ENCODE peak calls at places on chromosomes 3 and 15, in seven cellular contexts. S, X, H, K, T, D and W are unnamed samples.

GRCh38 chr3:173066044-173066679 is 74.9 kb downstream of the SPATA16 start:
- DNase-seq in S (peak; percentile 11), H (no peak), X (peak; percentile 28), D (no peak), T (no peak), K (no peak), W (peak; percentile 76)

GRCh38 chr3:179510496-179510895 is 52.2 kb upstream of the ACTL6A start:
- DNase-seq in D (no peak), T (no peak), X (no peak), H (no peak), K (no peak), S (no peak), W (no peak)

GRCh38 chr15:75452968-75453702 is 1.6 kb upstream of the SIN3A start:
- DNase-seq in X (peak; percentile 86), H (peak; percentile 58), D (peak; percentile 32), T (no peak), S (no peak), K (peak; percentile 80), W (peak; percentile 55)

GRCh38 chr3:12990781-12991480 is 82.3 kb downstream of the IQSEC1 start:
- DNase-seq in T (no peak), X (peak; percentile 57), D (peak; percentile 87), K (no peak), S (peak; percentile 94), H (no peak), W (peak; percentile 88)

GRCh38 chr15:62874933-62875625 is 167.5 kb upstream of the TPM1 start:
- DNase-seq in D (no peak), X (no peak), K (no peak), T (no peak), H (no peak), S (no peak), W (peak; percentile 44)

GRCh38 chr3:114221165-114221880 is 16.1 kb downstream of the ZNF80 start:
- DNase-seq in S (no peak), T (no peak), K (no peak), D (no peak), H (no peak), X (no peak), W (no peak)

GRCh38 chr3:188578579-188579363 is 424.8 kb downstream of the LPP start:
- DNase-seq in H (no peak), S (peak; percentile 91), T (no peak), K (no peak), D (no peak), X (no peak), W (peak; percentile 57)

GRCh38 chr3:4438296-4438695 is 28.8 kb downstream of the SUMF1 start:
- DNase-seq in K (no peak), S (no peak), D (peak; percentile 82), X (peak; percentile 33), T (no peak), H (no peak), W (no peak)

GRCh38 chr3:111803123-111803593 is 55.9 kb upstream of the PHLDB2 start:
- DNase-seq in D (peak; percentile 88), H (no peak), X (peak; percentile 19), S (peak; percentile 97), T (no peak), K (no peak), W (peak; percentile 86)

GRCh38 chr3:2247249-2247648 is 148.6 kb downstream of the CNTN4 start:
- DNase-seq in K (no peak), X (no peak), H (no peak), S (no peak), T (no peak), D (no peak), W (no peak)

GRCh38 chr15:66670698-66671580 is 31.1 kb upstream of the SMAD6 start:
- DNase-seq in S (no peak), T (peak; percentile 58), D (peak; percentile 82), K (peak; percentile 94), H (no peak), X (peak; percentile 94), W (no peak)

GRCh38 chr3:125374501-125374995 is 577 bp downstream of the ZNF148 start:
- DNase-seq in D (no peak), S (peak; percentile 38), K (peak; percentile 57), T (no peak), H (peak; percentile 46), X (peak; percentile 88), W (peak; percentile 69)

GRCh38 chr3:174358252-174358651 is 500.9 kb upstream of the NAALADL2 start:
- DNase-seq in H (no peak), S (peak; percentile 50), D (no peak), K (no peak), X (no peak), T (no peak), W (peak; percentile 6)

GRCh38 chr3:187079090-187080022 is 59.9 kb downstream of the RPL39L start:
- DNase-seq in H (no peak), S (no peak), D (no peak), X (no peak), K (no peak), T (no peak), W (no peak)

GRCh38 chr3:187080799-187081450 is 58.4 kb downstream of the RPL39L start:
- DNase-seq in S (no peak), K (no peak), X (no peak), H (no peak), T (no peak), D (no peak), W (no peak)

GRCh38 chr3:187076297-187076696 is 63.0 kb downstream of the RPL39L start:
- DNase-seq in T (no peak), D (no peak), X (no peak), S (no peak), K (no peak), H (no peak), W (no peak)

GRCh38 chr3:187077085-187077484 is 62.2 kb downstream of the RPL39L start:
- DNase-seq in K (no peak), S (no peak), T (no peak), D (no peak), X (no peak), H (no peak), W (no peak)

DNA sequence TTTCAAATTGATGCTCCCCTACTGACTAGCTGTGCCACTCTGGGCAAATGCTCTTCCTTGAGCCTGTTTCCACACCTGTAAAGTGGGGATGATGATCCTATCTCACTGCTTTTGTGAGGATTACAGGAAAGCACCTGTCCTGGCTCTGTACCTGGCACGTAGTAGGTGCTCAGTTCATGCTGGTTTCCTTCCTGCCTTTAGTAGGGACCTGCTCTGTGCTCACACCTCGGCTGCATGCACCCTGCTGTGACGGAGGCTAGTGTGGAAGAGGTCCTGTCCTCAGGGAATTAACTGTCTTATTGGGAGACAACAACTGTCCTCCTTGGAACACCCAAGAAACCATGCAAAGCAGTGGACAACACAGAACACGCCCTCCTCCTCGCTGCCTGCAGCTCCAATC is 61.8 kb downstream of the RPL39L start:
- DNase-seq in S (no peak), H (no peak), X (no peak), D (no peak), T (no peak), K (no peak), W (no peak)
- H2AK5ac ChIP-seq in S (no peak overlapping the region), H (no peak overlapping the region), X (no peak overlapping the region), D (no peak overlapping the region), T (no peak overlapping the region), K (no peak overlapping the region), W (no peak overlapping the region)

DNA sequence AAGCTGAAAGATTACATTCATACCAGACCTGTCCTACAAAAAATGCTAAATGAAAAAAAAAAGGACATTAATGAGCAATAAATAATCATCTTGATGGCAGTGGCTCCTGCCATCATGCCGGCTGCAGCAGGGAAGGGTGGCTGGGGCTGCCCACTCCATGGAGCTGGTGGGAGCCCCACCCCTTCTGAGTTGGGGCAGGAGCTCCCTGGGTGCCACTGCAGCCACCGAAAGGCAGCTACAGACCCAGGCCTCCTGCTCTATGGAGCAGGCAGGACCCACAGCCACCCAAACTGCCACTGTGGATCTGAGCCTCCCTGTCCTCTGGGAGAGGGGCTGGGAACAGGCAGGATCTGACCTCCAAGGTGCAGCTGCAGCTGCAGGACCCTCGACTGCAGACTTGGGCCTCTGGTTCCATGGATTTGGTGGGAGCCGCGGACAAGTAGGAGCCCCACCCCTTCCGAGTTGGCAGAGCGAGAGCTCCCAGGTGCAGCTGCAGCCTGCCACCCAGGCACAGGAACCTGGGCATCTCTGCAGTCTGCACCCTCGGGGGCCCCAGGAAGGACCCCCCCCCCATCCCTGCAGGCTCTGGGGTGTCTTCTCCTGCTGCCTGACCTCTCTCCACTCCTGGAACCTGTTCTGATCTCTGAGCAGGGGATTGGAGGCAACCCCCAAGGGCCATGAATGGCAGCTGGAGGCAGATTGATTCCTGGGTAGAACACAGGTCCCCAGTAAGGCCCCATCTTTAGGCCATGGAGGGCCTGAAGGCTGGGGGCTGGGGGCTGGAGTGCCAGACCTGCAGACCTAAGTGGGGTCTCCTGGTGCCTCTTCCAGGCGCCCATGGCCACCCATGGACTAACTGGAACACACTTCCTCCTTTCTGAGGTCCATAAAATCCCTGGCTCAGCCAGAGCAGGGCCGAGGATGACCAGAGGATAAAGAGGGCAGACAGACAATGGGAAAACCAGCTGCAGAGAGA is 70.4 kb upstream of the TTC14 start:
- DNase-seq in T (no peak), X (no peak), D (no peak), S (no peak), K (no peak), H (no peak), W (no peak)
- H2AK5ac ChIP-seq in T (no peak overlapping the region), X (no peak overlapping the region), D (no peak overlapping the region), S (no peak overlapping the region), K (no peak overlapping the region), H (no peak overlapping the region), W (no peak overlapping the region)

GRCh38 chr3:52879090-52879489 is 18.3 kb downstream of the STIMATE start:
- DNase-seq in D (no peak), X (peak; percentile 36), S (no peak), T (no peak), K (peak; percentile 42), H (no peak), W (no peak)
- H2AK5ac ChIP-seq in D (no peak overlapping the region), X (no peak overlapping the region), S (no peak overlapping the region), T (no peak overlapping the region), K (no peak overlapping the region), H (no peak overlapping the region), W (no peak overlapping the region)

GRCh38 chr15:64285871-64286270 is 70.1 kb downstream of the CSNK1G1 start:
- DNase-seq in X (peak; percentile 30), T (no peak), S (no peak), D (no peak), K (no peak), H (peak; percentile 11), W (no peak)
- H2AK5ac ChIP-seq in X (no peak overlapping the region), T (no peak overlapping the region), S (no peak overlapping the region), D (no peak overlapping the region), K (no peak overlapping the region), H (no peak overlapping the region), W (no peak overlapping the region)